ENCODE peak calls at places on chromosomes 2 and 18, in nine cellular contexts. O, B, F, N, W, U, H, L and Q are unnamed samples.
A peak's percentile ranks its signal among the peaks of the same experiment; 100 is the strongest.

GRCh38 chr2:200373973-200374416 is 67.5 kb downstream of the SPATS2L start:
- DNase-seq in O (no peak), B (no peak), F (peak; percentile 52), N (no peak), W (no peak), U (no peak), H (peak; percentile 38), L (peak; percentile 5), Q (no peak)

GRCh38 chr2:211396815-211397214 is 840.4 kb downstream of the CPS1 start:
- DNase-seq in O (no peak), B (no peak), F (no peak), N (no peak), W (no peak), U (no peak), H (no peak), L (no peak), Q (no peak)

GRCh38 chr2:222239945-222240675 is 58.7 kb downstream of the PAX3 start:
- DNase-seq in O (peak; percentile 54), B (no peak), F (no peak), N (no peak), W (no peak), U (no peak), H (no peak), L (no peak), Q (no peak)

GRCh38 chr2:223166215-223166493 is 114.2 kb downstream of the KCNE4 start:
- DNase-seq in O (no peak), B (no peak), F (no peak), N (no peak), W (no peak), U (no peak), H (no peak), L (no peak), Q (no peak)

GRCh38 chr2:42099431-42100173 is 51.8 kb downstream of the PKDCC start:
- DNase-seq in O (no peak), B (no peak), F (no peak), N (no peak), W (no peak), U (no peak), H (no peak), L (no peak), Q (no peak)

GRCh38 chr2:60364441-60364840 is 189.0 kb downstream of the BCL11A start:
- DNase-seq in O (no peak), B (no peak), F (no peak), N (no peak), W (no peak), U (no peak), H (no peak), L (no peak), Q (no peak)

GRCh38 chr2:185700883-185701282 is 37.7 kb upstream of the FSIP2 start:
- DNase-seq in O (no peak), B (no peak), F (no peak), N (no peak), W (no peak), U (no peak), H (no peak), L (no peak), Q (no peak)

GRCh38 chr2:16318474-16319195 is 347.0 kb downstream of the CYRIA start:
- DNase-seq in O (no peak), B (no peak), F (peak; percentile 9), N (no peak), W (no peak), U (no peak), H (no peak), L (no peak), Q (no peak)

GRCh38 chr18:53799134-53799533 is 425.3 kb downstream of the MBD2 start:
- DNase-seq in O (no peak), B (no peak), F (peak; percentile 38), N (peak; percentile 73), W (no peak), U (no peak), H (no peak), L (no peak), Q (no peak)

GRCh38 chr2:1010373-1011017 is 59.8 kb downstream of the SNTG2 start:
- DNase-seq in O (no peak), B (peak; percentile 54), F (no peak), N (no peak), W (no peak), U (no peak), H (no peak), L (no peak), Q (no peak)

GRCh38 chr2:62309465-62310091 is 113.7 kb downstream of the B3GNT2 start:
- DNase-seq in O (no peak), B (no peak), F (no peak), N (peak; percentile 4), W (peak; percentile 36), U (no peak), H (peak; percentile 75), L (no peak), Q (no peak)